ENCODE peak calls at places on chromosomes 6 and 20, in seven cellular contexts. I, E, W, L, M, B and F are unnamed samples.
A peak's percentile ranks its signal among the peaks of the same experiment; 100 is the strongest.

GRCh38 chr6:77217896-77218295 is 245.4 kb downstream of the HTR1B start:
- DNase-seq in I (no peak), E (no peak), W (no peak), L (no peak), M (no peak), B (no peak), F (no peak)

GRCh38 chr6:11616200-11616611 is 78.7 kb downstream of the TMEM170B start:
- DNase-seq in I (no peak), E (no peak), W (no peak), L (no peak), M (no peak), B (no peak), F (no peak)

GRCh38 chr6:21639316-21639715 is 45.8 kb downstream of the SOX4 start:
- DNase-seq in I (no peak), E (no peak), W (no peak), L (no peak), M (no peak), B (no peak), F (no peak)

GRCh38 chr6:137547186-137547585 is 53.0 kb upstream of the OLIG3 start:
- DNase-seq in I (no peak), E (no peak), W (no peak), L (no peak), M (no peak), B (no peak), F (no peak)

GRCh38 chr6:80586242-80586641 is 479.8 kb downstream of the BCKDHB start:
- DNase-seq in I (no peak), E (no peak), W (no peak), L (no peak), M (no peak), B (no peak), F (no peak)

GRCh38 chr6:113219783-113220182 is 637.4 kb upstream of the MARCKS start:
- DNase-seq in I (no peak), E (no peak), W (no peak), L (no peak), M (no peak), B (no peak), F (no peak)

GRCh38 chr6:53197553-53197952 is 48.9 kb upstream of the GCM1 start:
- DNase-seq in I (no peak), E (no peak), W (no peak), L (no peak), M (no peak), B (no peak), F (no peak)

GRCh38 chr20:31560094-31560899 is 44.8 kb upstream of the ID1 start:
- DNase-seq in I (peak; percentile 78), E (peak; percentile 81), W (peak; percentile 83), L (no peak), M (no peak), B (peak; percentile 48), F (no peak)

GRCh38 chr6:45571159-45571558 is 193.4 kb upstream of the SUPT3H start:
- DNase-seq in I (peak; percentile 45), E (no peak), W (no peak), L (no peak), M (no peak), B (no peak), F (no peak)

GRCh38 chr20:10466325-10466724 is 31.2 kb downstream of the SLX4IP start:
- DNase-seq in I (no peak), E (no peak), W (no peak), L (peak; percentile 38), M (no peak), B (no peak), F (no peak)

GRCh38 chr20:16926626-16927025 is 178.5 kb downstream of the OTOR start:
- DNase-seq in I (no peak), E (no peak), W (no peak), L (no peak), M (no peak), B (no peak), F (no peak)

GRCh38 chr6:144408151-144408550 is 123.0 kb downstream of the UTRN start:
- DNase-seq in I (no peak), E (peak; percentile 70), W (no peak), L (no peak), M (no peak), B (no peak), F (no peak)

GRCh38 chr6:139338845-139339244 is 35.6 kb downstream of the CITED2 start:
- DNase-seq in I (no peak), E (no peak), W (no peak), L (no peak), M (no peak), B (no peak), F (no peak)

GRCh38 chr6:142617158-142617557 is 315.4 kb downstream of the ADGRG6 start:
- DNase-seq in I (no peak), E (no peak), W (no peak), L (no peak), M (no peak), B (no peak), F (no peak)

GRCh38 chr6:62285612-62286469 is at the start of gene KHDRBS2:
- DNase-seq in I (peak; percentile 97), E (peak; percentile 80), W (peak; percentile 3), L (peak; percentile 89), M (peak; percentile 98), B (peak; percentile 56), F (peak; percentile 60)

GRCh38 chr20:63508072-63508768 is 9.3 kb upstream of the EEF1A2 start:
- DNase-seq in I (no peak), E (no peak), W (no peak), L (no peak), M (peak; percentile 58), B (no peak), F (no peak)

GRCh38 chr6:68134796-68135195 is 500.3 kb upstream of the ADGRB3 start:
- DNase-seq in I (no peak), E (no peak), W (no peak), L (no peak), M (no peak), B (no peak), F (no peak)

GRCh38 chr6:31776961-31777666 is at the start of gene VWA7:
- DNase-seq in I (peak; percentile 86), E (no peak), W (peak; percentile 85), L (no peak), M (peak; percentile 89), B (no peak), F (peak; percentile 65)

GRCh38 chr6:79608334-79609224 is 22.6 kb upstream of the SH3BGRL2 start:
- DNase-seq in I (no peak), E (no peak), W (peak; percentile 96), L (no peak), M (no peak), B (no peak), F (no peak)

GRCh38 chr6:147173675-147174339 is 30.4 kb upstream of the STXBP5 start:
- DNase-seq in I (no peak), E (no peak), W (no peak), L (no peak), M (no peak), B (no peak), F (no peak)

GRCh38 chr20:19710336-19710721 is 47.7 kb upstream of the RIN2 start:
- DNase-seq in I (no peak), E (no peak), W (no peak), L (no peak), M (no peak), B (no peak), F (no peak)

GRCh38 chr6:37103169-37104039 is 66.5 kb upstream of the PIM1 start:
- DNase-seq in I (peak; percentile 87), E (peak; percentile 79), W (peak; percentile 85), L (no peak), M (peak; percentile 47), B (no peak), F (no peak)

GRCh38 chr20:46133886-46134654 is 16.0 kb downstream of the CD40 start:
- DNase-seq in I (no peak), E (no peak), W (no peak), L (no peak), M (no peak), B (no peak), F (no peak)
- TF ChIP-seq POLR2A in I (no peak), E (no peak), W (no peak), L (no peak), M (no peak), B (no peak), F (no peak)

GRCh38 chr20:14259691-14260090 is 77.7 kb downstream of the FLRT3 start:
- DNase-seq in I (no peak), E (no peak), W (no peak), L (no peak), M (no peak), B (no peak), F (no peak)

GRCh38 chr20:14264869-14265268 is 72.5 kb downstream of the FLRT3 start:
- DNase-seq in I (no peak), E (no peak), W (peak; percentile 22), L (no peak), M (no peak), B (no peak), F (no peak)
- TF ChIP-seq CTCF in I (no peak), E (no peak), W (peak; percentile 22), L (no peak), M (no peak), B (no peak), F (no peak)

GRCh38 chr20:2663364-2663886 is 591 bp downstream of the IDH3B start:
- DNase-seq in I (no peak), E (no peak), W (no peak), L (no peak), M (no peak), B (no peak), F (no peak)

GRCh38 chr20:2658414-2659354 is 5.3 kb downstream of the IDH3B start:
- DNase-seq in I (no peak), E (no peak), W (peak; percentile 40), L (no peak), M (no peak), B (no peak), F (no peak)

GRCh38 chr20:2659547-2659946 is 4.5 kb downstream of the IDH3B start:
- DNase-seq in I (no peak), E (no peak), W (no peak), L (no peak), M (no peak), B (no peak), F (no peak)

GRCh38 chr20:2663887-2664719 is at the start of gene IDH3B:
- DNase-seq in I (peak; percentile 93), E (peak; percentile 97), W (peak; percentile 96), L (peak; percentile 64), M (peak; percentile 98), B (peak; percentile 83), F (peak; percentile 95)
- TF ChIP-seq POLR2A in I (peak; percentile 10), E (peak; percentile 81), W (peak; percentile 95), L (peak; percentile 97), M (peak; percentile 76), B (peak; percentile 64), F (peak; percentile 82)

GRCh38 chr6:157333956-157334355 is 10.6 kb upstream of the TMEM242 start:
- DNase-seq in I (no peak), E (no peak), W (no peak), L (no peak), M (no peak), B (no peak), F (no peak)

GRCh38 chr6:157335829-157336228 is 12.5 kb upstream of the TMEM242 start:
- DNase-seq in I (no peak), E (no peak), W (no peak), L (no peak), M (no peak), B (no peak), F (no peak)

GRCh38 chr6:157343732-157344131 is 20.4 kb upstream of the TMEM242 start:
- DNase-seq in I (peak; percentile 36), E (no peak), W (peak; percentile 59), L (no peak), M (no peak), B (no peak), F (no peak)

GRCh38 chr6:157337766-157338165 is 14.4 kb upstream of the TMEM242 start:
- DNase-seq in I (no peak), E (no peak), W (no peak), L (no peak), M (no peak), B (no peak), F (no peak)

GRCh38 chr6:157339432-157339831 is 16.1 kb upstream of the TMEM242 start:
- DNase-seq in I (no peak), E (no peak), W (no peak), L (no peak), M (no peak), B (no peak), F (no peak)
- TF ChIP-seq CTCF in I (no peak), E (no peak), W (peak; percentile 81), L (peak; percentile 15), M (no peak), B (no peak), F (no peak)